ENCODE peak calls at places on chromosome 22, in ten cellular contexts. One of them, this sample, is unnamed.

GRCh38 chr22:41555325-41555724 is 5.5 kb upstream of the CSDC2 start:
- DNase-seq in ELR: no peak
- DNase-seq in fibroblast of gingiva: no peak
- DNase-seq in activated T-cell treated with anti-CD3 and anti-CD28 coated beads for 1 hour: no peak
- DNase-seq in MV-4-11: no peak
- DNase-seq in NCI-H1092 treated with DMSO at 0.1 percent for 48 hours: peak
- DNase-seq in coronary artery: no peak
- DNase-seq in RKO: no peak
- DNase-seq in adrenal gland: no peak
- DNase-seq in globus pallidus: no peak
- DNase-seq in this sample: no peak

GRCh38 chr22:45878051-45878764 is 98.8 kb downstream of the WNT7B start:
- DNase-seq in coronary artery: peak
- DNase-seq in adrenal gland: no peak
- DNase-seq in activated T-cell treated with anti-CD3 and anti-CD28 coated beads for 1 hour: no peak
- DNase-seq in globus pallidus: no peak
- DNase-seq in MV-4-11: no peak
- DNase-seq in fibroblast of gingiva: no peak
- DNase-seq in RKO: peak
- DNase-seq in NCI-H1092 treated with DMSO at 0.1 percent for 48 hours: peak
- DNase-seq in ELR: no peak
- DNase-seq in this sample: no peak

GRCh38 chr22:41352058-41352457 is 29.7 kb upstream of the TEF start:
- DNase-seq in coronary artery: no peak
- DNase-seq in fibroblast of gingiva: peak
- DNase-seq in NCI-H1092 treated with DMSO at 0.1 percent for 48 hours: no peak
- DNase-seq in adrenal gland: no peak
- DNase-seq in RKO: peak
- DNase-seq in activated T-cell treated with anti-CD3 and anti-CD28 coated beads for 1 hour: no peak
- DNase-seq in MV-4-11: peak
- DNase-seq in ELR: peak
- DNase-seq in globus pallidus: no peak
- DNase-seq in this sample: no peak

GRCh38 chr22:26443901-26444300 is 14.8 kb downstream of the ASPHD2 start:
- DNase-seq in ELR: no peak
- DNase-seq in coronary artery: no peak
- DNase-seq in fibroblast of gingiva: no peak
- DNase-seq in adrenal gland: peak
- DNase-seq in activated T-cell treated with anti-CD3 and anti-CD28 coated beads for 1 hour: no peak
- DNase-seq in globus pallidus: no peak
- DNase-seq in MV-4-11: no peak
- DNase-seq in RKO: no peak
- DNase-seq in NCI-H1092 treated with DMSO at 0.1 percent for 48 hours: no peak
- DNase-seq in this sample: no peak

GRCh38 chr22:45511847-45512261 is 9.2 kb downstream of the FBLN1 start:
- DNase-seq in ELR: peak
- DNase-seq in MV-4-11: no peak
- DNase-seq in coronary artery: no peak
- DNase-seq in NCI-H1092 treated with DMSO at 0.1 percent for 48 hours: no peak
- DNase-seq in activated T-cell treated with anti-CD3 and anti-CD28 coated beads for 1 hour: no peak
- DNase-seq in adrenal gland: peak
- DNase-seq in RKO: no peak
- DNase-seq in fibroblast of gingiva: peak
- DNase-seq in globus pallidus: no peak
- DNase-seq in this sample: no peak

GRCh38 chr22:49923445-49923844 is 5.0 kb downstream of the CRELD2 start:
- DNase-seq in fibroblast of gingiva: peak
- DNase-seq in MV-4-11: no peak
- DNase-seq in ELR: no peak
- DNase-seq in activated T-cell treated with anti-CD3 and anti-CD28 coated beads for 1 hour: no peak
- DNase-seq in adrenal gland: no peak
- DNase-seq in globus pallidus: no peak
- DNase-seq in RKO: no peak
- DNase-seq in coronary artery: no peak
- DNase-seq in NCI-H1092 treated with DMSO at 0.1 percent for 48 hours: no peak
- DNase-seq in this sample: no peak

GRCh38 chr22:46712288-46712687 is 25.8 kb downstream of the CERK start:
- DNase-seq in ELR: no peak
- DNase-seq in MV-4-11: no peak
- DNase-seq in adrenal gland: no peak
- DNase-seq in coronary artery: no peak
- DNase-seq in NCI-H1092 treated with DMSO at 0.1 percent for 48 hours: no peak
- DNase-seq in fibroblast of gingiva: no peak
- DNase-seq in globus pallidus: no peak
- DNase-seq in activated T-cell treated with anti-CD3 and anti-CD28 coated beads for 1 hour: no peak
- DNase-seq in RKO: no peak
- DNase-seq in this sample: no peak

GRCh38 chr22:45584121-45584570 is 81.5 kb downstream of the FBLN1 start:
- DNase-seq in coronary artery: no peak
- DNase-seq in RKO: no peak
- DNase-seq in globus pallidus: no peak
- DNase-seq in activated T-cell treated with anti-CD3 and anti-CD28 coated beads for 1 hour: no peak
- DNase-seq in MV-4-11: peak
- DNase-seq in fibroblast of gingiva: peak
- DNase-seq in adrenal gland: no peak
- DNase-seq in NCI-H1092 treated with DMSO at 0.1 percent for 48 hours: no peak
- DNase-seq in ELR: peak
- DNase-seq in this sample: no peak

GRCh38 chr22:50298937-50299656 is 8.3 kb downstream of the PLXNB2 start:
- DNase-seq in NCI-H1092 treated with DMSO at 0.1 percent for 48 hours: no peak
- DNase-seq in fibroblast of gingiva: no peak
- DNase-seq in RKO: no peak
- DNase-seq in coronary artery: no peak
- DNase-seq in globus pallidus: peak
- DNase-seq in ELR: no peak
- DNase-seq in activated T-cell treated with anti-CD3 and anti-CD28 coated beads for 1 hour: no peak
- DNase-seq in MV-4-11: no peak
- DNase-seq in adrenal gland: peak
- DNase-seq in this sample: no peak

GRCh38 chr22:38467438-38467903 is 425 bp upstream of the KDELR3 start:
- DNase-seq in MV-4-11: no peak
- DNase-seq in NCI-H1092 treated with DMSO at 0.1 percent for 48 hours: no peak
- DNase-seq in fibroblast of gingiva: no peak
- DNase-seq in RKO: no peak
- DNase-seq in ELR: no peak
- DNase-seq in coronary artery: no peak
- DNase-seq in adrenal gland: no peak
- DNase-seq in activated T-cell treated with anti-CD3 and anti-CD28 coated beads for 1 hour: no peak
- DNase-seq in globus pallidus: no peak
- DNase-seq in this sample: no peak

GRCh38 chr22:45632791-45633515 is 38.7 kb upstream of the ATXN10 start:
- DNase-seq in activated T-cell treated with anti-CD3 and anti-CD28 coated beads for 1 hour: no peak
- DNase-seq in MV-4-11: no peak
- DNase-seq in coronary artery: no peak
- DNase-seq in fibroblast of gingiva: no peak
- DNase-seq in adrenal gland: no peak
- DNase-seq in ELR: no peak
- DNase-seq in RKO: no peak
- DNase-seq in NCI-H1092 treated with DMSO at 0.1 percent for 48 hours: no peak
- DNase-seq in globus pallidus: no peak
- DNase-seq in this sample: no peak

GRCh38 chr22:22154068-22154467 is 90.5 kb upstream of the VPREB1 start:
- DNase-seq in MV-4-11: peak
- DNase-seq in activated T-cell treated with anti-CD3 and anti-CD28 coated beads for 1 hour: no peak
- DNase-seq in adrenal gland: no peak
- DNase-seq in fibroblast of gingiva: no peak
- DNase-seq in ELR: no peak
- DNase-seq in globus pallidus: no peak
- DNase-seq in RKO: no peak
- DNase-seq in NCI-H1092 treated with DMSO at 0.1 percent for 48 hours: no peak
- DNase-seq in coronary artery: no peak
- DNase-seq in this sample: no peak

GRCh38 chr22:46054091-46054877 is 77.3 kb upstream of the WNT7B start:
- DNase-seq in ELR: peak
- DNase-seq in NCI-H1092 treated with DMSO at 0.1 percent for 48 hours: no peak
- DNase-seq in MV-4-11: no peak
- DNase-seq in coronary artery: peak
- DNase-seq in activated T-cell treated with anti-CD3 and anti-CD28 coated beads for 1 hour: no peak
- DNase-seq in adrenal gland: peak
- DNase-seq in fibroblast of gingiva: peak
- DNase-seq in RKO: peak
- DNase-seq in globus pallidus: peak
- DNase-seq in this sample: no peak

GRCh38 chr22:37051629-37052385 is at the start of gene KCTD17:
- DNase-seq in activated T-cell treated with anti-CD3 and anti-CD28 coated beads for 1 hour: peak
- DNase-seq in NCI-H1092 treated with DMSO at 0.1 percent for 48 hours: peak
- DNase-seq in adrenal gland: peak
- DNase-seq in ELR: peak
- DNase-seq in coronary artery: no peak
- DNase-seq in fibroblast of gingiva: peak
- DNase-seq in RKO: peak
- DNase-seq in globus pallidus: peak
- DNase-seq in MV-4-11: peak
- DNase-seq in this sample: peak

GRCh38 chr22:50396751-50397370 is 53.7 kb downstream of the PPP6R2 start:
- DNase-seq in activated T-cell treated with anti-CD3 and anti-CD28 coated beads for 1 hour: no peak
- DNase-seq in ELR: no peak
- DNase-seq in fibroblast of gingiva: no peak
- DNase-seq in MV-4-11: no peak
- DNase-seq in globus pallidus: no peak
- DNase-seq in NCI-H1092 treated with DMSO at 0.1 percent for 48 hours: no peak
- DNase-seq in adrenal gland: no peak
- DNase-seq in RKO: no peak
- DNase-seq in coronary artery: no peak
- DNase-seq in this sample: no peak

GRCh38 chr22:31579835-31580242 is 82.2 kb downstream of the PISD start:
- DNase-seq in RKO: no peak
- DNase-seq in ELR: no peak
- DNase-seq in globus pallidus: no peak
- DNase-seq in NCI-H1092 treated with DMSO at 0.1 percent for 48 hours: peak
- DNase-seq in MV-4-11: no peak
- DNase-seq in activated T-cell treated with anti-CD3 and anti-CD28 coated beads for 1 hour: no peak
- DNase-seq in coronary artery: no peak
- DNase-seq in fibroblast of gingiva: no peak
- DNase-seq in adrenal gland: no peak
- DNase-seq in this sample: no peak

GRCh38 chr22:29872145-29872893 is 10.7 kb upstream of the MTMR3 start:
- DNase-seq in ELR: no peak
- DNase-seq in RKO: no peak
- DNase-seq in activated T-cell treated with anti-CD3 and anti-CD28 coated beads for 1 hour: no peak
- DNase-seq in adrenal gland: no peak
- DNase-seq in globus pallidus: no peak
- DNase-seq in fibroblast of gingiva: no peak
- DNase-seq in coronary artery: no peak
- DNase-seq in NCI-H1092 treated with DMSO at 0.1 percent for 48 hours: no peak
- DNase-seq in MV-4-11: no peak
- DNase-seq in this sample: no peak

GRCh38 chr22:19291218-19291579 is 320 bp downstream of the CLTCL1 start:
- DNase-seq in coronary artery: peak
- DNase-seq in RKO: peak
- DNase-seq in globus pallidus: no peak
- DNase-seq in MV-4-11: no peak
- DNase-seq in ELR: peak
- DNase-seq in fibroblast of gingiva: no peak
- DNase-seq in NCI-H1092 treated with DMSO at 0.1 percent for 48 hours: no peak
- DNase-seq in adrenal gland: peak
- DNase-seq in activated T-cell treated with anti-CD3 and anti-CD28 coated beads for 1 hour: peak
- DNase-seq in this sample: no peak

GRCh38 chr22:43860831-43861230 is 1.5 kb downstream of the SULT4A1 start:
- DNase-seq in globus pallidus: no peak
- DNase-seq in adrenal gland: no peak
- DNase-seq in MV-4-11: no peak
- DNase-seq in activated T-cell treated with anti-CD3 and anti-CD28 coated beads for 1 hour: no peak
- DNase-seq in fibroblast of gingiva: no peak
- DNase-seq in NCI-H1092 treated with DMSO at 0.1 percent for 48 hours: no peak
- DNase-seq in coronary artery: no peak
- DNase-seq in ELR: no peak
- DNase-seq in RKO: no peak
- DNase-seq in this sample: no peak

GRCh38 chr22:22156716-22157499 is 87.7 kb upstream of the VPREB1 start:
- DNase-seq in MV-4-11: peak
- DNase-seq in RKO: peak
- DNase-seq in coronary artery: no peak
- DNase-seq in ELR: peak
- DNase-seq in activated T-cell treated with anti-CD3 and anti-CD28 coated beads for 1 hour: peak
- DNase-seq in adrenal gland: peak
- DNase-seq in globus pallidus: peak
- DNase-seq in fibroblast of gingiva: peak
- DNase-seq in NCI-H1092 treated with DMSO at 0.1 percent for 48 hours: peak
- DNase-seq in this sample: no peak

GRCh38 chr22:44120314-44120704 is 60.4 kb upstream of the PARVG start:
- DNase-seq in fibroblast of gingiva: no peak
- DNase-seq in ELR: no peak
- DNase-seq in coronary artery: no peak
- DNase-seq in adrenal gland: no peak
- DNase-seq in activated T-cell treated with anti-CD3 and anti-CD28 coated beads for 1 hour: no peak
- DNase-seq in MV-4-11: no peak
- DNase-seq in globus pallidus: no peak
- DNase-seq in RKO: no peak
- DNase-seq in NCI-H1092 treated with DMSO at 0.1 percent for 48 hours: no peak
- DNase-seq in this sample: no peak

GRCh38 chr22:19233189-19233661 is 54.7 kb upstream of the SLC25A1 start:
- DNase-seq in fibroblast of gingiva: no peak
- DNase-seq in MV-4-11: no peak
- DNase-seq in adrenal gland: no peak
- DNase-seq in coronary artery: no peak
- DNase-seq in globus pallidus: no peak
- DNase-seq in activated T-cell treated with anti-CD3 and anti-CD28 coated beads for 1 hour: no peak
- DNase-seq in RKO: no peak
- DNase-seq in NCI-H1092 treated with DMSO at 0.1 percent for 48 hours: no peak
- DNase-seq in ELR: no peak
- DNase-seq in this sample: no peak

GRCh38 chr22:43381693-43382092 is 30.1 kb upstream of the MPPED1 start:
- DNase-seq in ELR: no peak
- DNase-seq in RKO: no peak
- DNase-seq in NCI-H1092 treated with DMSO at 0.1 percent for 48 hours: no peak
- DNase-seq in activated T-cell treated with anti-CD3 and anti-CD28 coated beads for 1 hour: no peak
- DNase-seq in adrenal gland: no peak
- DNase-seq in globus pallidus: no peak
- DNase-seq in MV-4-11: peak
- DNase-seq in coronary artery: no peak
- DNase-seq in fibroblast of gingiva: no peak
- DNase-seq in this sample: no peak

GRCh38 chr22:37448521-37449150 is 21.4 kb upstream of the ELFN2 start:
- DNase-seq in coronary artery: no peak
- DNase-seq in activated T-cell treated with anti-CD3 and anti-CD28 coated beads for 1 hour: no peak
- DNase-seq in adrenal gland: no peak
- DNase-seq in fibroblast of gingiva: no peak
- DNase-seq in NCI-H1092 treated with DMSO at 0.1 percent for 48 hours: peak
- DNase-seq in ELR: no peak
- DNase-seq in MV-4-11: no peak
- DNase-seq in RKO: no peak
- DNase-seq in globus pallidus: no peak
- DNase-seq in this sample: no peak

GRCh38 chr22:20155330-20156041 is 4.6 kb upstream of the CCDC188 start:
- DNase-seq in MV-4-11: peak
- DNase-seq in globus pallidus: peak
- DNase-seq in NCI-H1092 treated with DMSO at 0.1 percent for 48 hours: peak
- DNase-seq in activated T-cell treated with anti-CD3 and anti-CD28 coated beads for 1 hour: no peak
- DNase-seq in coronary artery: no peak
- DNase-seq in ELR: peak
- DNase-seq in fibroblast of gingiva: peak
- DNase-seq in adrenal gland: peak
- DNase-seq in RKO: no peak
- DNase-seq in this sample: peak

GRCh38 chr22:50148991-50149721 is 21.4 kb upstream of the PANX2 start:
- DNase-seq in NCI-H1092 treated with DMSO at 0.1 percent for 48 hours: peak
- DNase-seq in adrenal gland: peak
- DNase-seq in RKO: peak
- DNase-seq in coronary artery: peak
- DNase-seq in activated T-cell treated with anti-CD3 and anti-CD28 coated beads for 1 hour: peak
- DNase-seq in MV-4-11: peak
- DNase-seq in fibroblast of gingiva: no peak
- DNase-seq in ELR: peak
- DNase-seq in globus pallidus: peak
- DNase-seq in this sample: no peak

GRCh38 chr22:38461057-38461413 is 6.0 kb upstream of the KCNJ4 start:
- DNase-seq in globus pallidus: no peak
- DNase-seq in RKO: no peak
- DNase-seq in ELR: no peak
- DNase-seq in coronary artery: no peak
- DNase-seq in activated T-cell treated with anti-CD3 and anti-CD28 coated beads for 1 hour: no peak
- DNase-seq in NCI-H1092 treated with DMSO at 0.1 percent for 48 hours: no peak
- DNase-seq in adrenal gland: no peak
- DNase-seq in fibroblast of gingiva: no peak
- DNase-seq in MV-4-11: no peak
- DNase-seq in this sample: no peak

GRCh38 chr22:30305519-30305905 is 16.2 kb upstream of the CASTOR1 start:
- DNase-seq in coronary artery: no peak
- DNase-seq in globus pallidus: peak
- DNase-seq in ELR: no peak
- DNase-seq in NCI-H1092 treated with DMSO at 0.1 percent for 48 hours: no peak
- DNase-seq in fibroblast of gingiva: no peak
- DNase-seq in adrenal gland: peak
- DNase-seq in activated T-cell treated with anti-CD3 and anti-CD28 coated beads for 1 hour: peak
- DNase-seq in MV-4-11: peak
- DNase-seq in RKO: no peak
- DNase-seq in this sample: peak

This sample was measured in C1 segment of cervical spinal cord.